ENCODE peak calls at places on chromosomes 2 and 18, in five cellular contexts. H is keratinocyte, P is lower leg skin, V is fibroblast of lung, M is H1. X is an unnamed sample.

GRCh38 chr2:215277942-215278341 is 33.9 kb upstream of the ATIC start:
- DNase-seq in H (no peak), P (no peak), V (no peak), M (no peak), X (no peak)

GRCh38 chr18:616380-616995 is 19.7 kb downstream of the CLUL1 start:
- DNase-seq in H (no peak), P (no peak), V (peak), M (no peak), X (no peak)

GRCh38 chr2:96413067-96413722 is 77.6 kb downstream of the NCAPH start:
- DNase-seq in H (no peak), P (no peak), V (peak), M (no peak), X (no peak)

GRCh38 chr2:240926516-240927389 is 20.6 kb downstream of the CROCC2 start:
- DNase-seq in H (no peak), P (no peak), V (peak), M (peak), X (peak)

GRCh38 chr2:179751184-179751809 is 110.1 kb downstream of the ZNF385B start:
- DNase-seq in H (no peak), P (no peak), V (peak), M (no peak), X (no peak)

GRCh38 chr2:120710256-120710655 is 25.4 kb upstream of the GLI2 start:
- DNase-seq in H (no peak), P (no peak), V (peak), M (no peak), X (no peak)

GRCh38 chr2:191950132-191950885 is 103.4 kb upstream of the CAVIN2 start:
- DNase-seq in H (no peak), P (no peak), V (peak), M (no peak), X (no peak)

GRCh38 chr2:169966449-169966848 is 139.2 kb downstream of the UBR3 start:
- DNase-seq in H (no peak), P (no peak), V (no peak), M (no peak), X (no peak)

GRCh38 chr2:114543106-114543806 is 100.8 kb downstream of the DPP10 start:
- DNase-seq in H (no peak), P (no peak), V (peak), M (no peak), X (no peak)

GRCh38 chr2:189501487-189501886 is 60.2 kb downstream of the WDR75 start:
- DNase-seq in H (no peak), P (no peak), V (no peak), M (no peak), X (no peak)

GRCh38 chr2:189499137-189499536 is 57.9 kb downstream of the WDR75 start:
- DNase-seq in H (no peak), P (no peak), V (no peak), M (no peak), X (no peak)

GRCh38 chr2:189492451-189492850 is 51.2 kb downstream of the WDR75 start:
- DNase-seq in H (no peak), P (no peak), V (no peak), M (no peak), X (no peak)

GRCh38 chr2:189500456-189501160 is 59.3 kb downstream of the WDR75 start:
- DNase-seq in H (no peak), P (no peak), V (no peak), M (no peak), X (no peak)

DNA sequence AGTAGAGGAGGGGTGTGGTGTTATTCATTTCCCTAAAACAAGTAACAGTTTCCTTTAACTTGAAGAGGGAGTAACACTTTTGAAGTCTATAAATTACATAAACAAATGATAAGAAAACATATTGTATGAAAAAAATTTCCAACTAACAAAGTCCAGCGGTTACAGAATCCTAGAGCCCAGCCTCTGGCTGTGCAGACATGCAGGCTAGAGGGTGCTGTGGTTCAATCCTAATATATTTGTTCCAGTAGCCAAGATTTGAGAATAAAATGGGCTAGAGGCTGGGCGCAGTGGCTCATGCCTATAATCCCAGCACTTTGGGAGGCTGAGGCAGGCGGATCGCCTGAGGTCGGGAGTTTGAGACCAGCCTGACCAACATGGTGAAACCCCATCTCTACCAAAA is 56.9 kb downstream of the WDR75 start:
- DNase-seq in H (no peak), P (no peak), V (peak), M (no peak), X (no peak)
- TF ChIP-seq CTCF in H (no peak), P (no peak), V (peak), M (no peak), X (no peak)

GRCh38 chr18:22238036-22238435 is 68.6 kb downstream of the GATA6 start:
- DNase-seq in H (no peak), P (no peak), V (no peak), M (no peak), X (no peak)
- TF ChIP-seq CTCF in H (no peak), P (no peak), V (no peak), M (no peak), X (no peak)

GRCh38 chr2:53202063-53202462 is 565.5 kb upstream of the CHAC2 start:
- DNase-seq in H (peak), P (peak), V (peak), M (no peak), X (no peak)
- TF ChIP-seq CTCF in H (peak), P (no peak), V (peak), M (no peak), X (no peak)

DNA sequence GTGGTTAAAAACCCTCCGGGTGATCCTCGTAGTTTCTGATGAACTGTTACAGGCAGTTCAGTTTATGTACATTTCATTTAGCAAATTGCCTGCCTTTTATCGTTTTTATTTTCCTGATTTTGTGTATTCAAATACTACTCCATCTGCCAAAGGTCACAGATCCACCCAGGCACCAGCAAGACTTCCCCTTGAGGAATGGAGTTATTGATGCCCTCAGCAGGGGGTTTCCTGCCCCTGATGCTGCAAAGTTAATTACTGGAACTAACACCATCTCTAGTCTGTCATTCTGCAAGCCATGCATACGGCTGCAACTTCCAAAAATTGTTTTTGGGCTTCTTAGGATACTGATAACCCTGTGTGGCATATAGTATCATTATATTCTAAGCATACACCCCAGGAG is 642.0 kb downstream of the SLC4A3 start:
- DNase-seq in H (no peak), P (no peak), V (no peak), M (no peak), X (no peak)
- TF ChIP-seq CTCF in H (no peak), P (no peak), V (no peak), M (no peak), X (no peak)

DNA sequence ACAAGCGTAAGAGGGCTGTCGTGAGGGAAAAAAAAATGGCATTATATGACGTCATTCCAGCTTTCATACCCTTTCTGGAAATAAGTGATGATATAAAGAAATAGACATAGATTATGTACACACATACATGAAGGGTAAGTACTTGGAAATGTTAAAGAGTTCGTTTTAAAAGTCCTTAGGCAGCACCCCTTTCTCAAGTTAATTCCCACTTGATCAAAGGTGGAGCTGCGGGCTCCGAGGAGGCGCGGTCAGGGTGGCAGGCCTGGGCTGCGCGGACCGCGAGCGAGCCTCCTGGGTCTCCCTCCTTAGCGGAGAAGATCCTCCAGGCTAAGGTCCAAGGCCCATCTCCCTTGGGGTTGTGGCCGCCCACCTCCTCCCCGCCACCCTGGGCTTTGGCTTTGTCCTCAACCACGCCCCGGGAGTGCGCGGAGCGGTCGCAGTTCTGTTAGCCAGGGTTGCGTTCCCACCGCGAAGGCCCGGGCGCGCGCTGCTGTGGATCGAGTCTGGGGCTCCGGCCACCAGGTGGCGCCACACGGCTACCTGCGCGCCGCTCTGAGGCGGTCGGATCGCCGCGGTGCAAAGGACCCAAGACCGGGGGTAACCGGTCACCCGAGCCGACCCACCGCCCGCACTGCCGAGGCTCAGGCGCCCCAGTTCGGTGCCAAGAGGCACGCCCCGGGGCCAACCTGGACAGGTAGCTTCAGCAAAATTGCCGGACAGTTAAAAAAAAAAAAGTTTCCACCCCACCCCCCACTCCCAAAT is 66.8 kb downstream of the HNRNPLL start:
- DNase-seq in H (no peak), P (peak), V (peak), M (peak), X (peak)
- TF ChIP-seq CTCF in H (peak), P (no peak), V (peak), M (peak), X (peak)

X was measured in activated B cell treated with CpG ODN at 0.5 μM for 24 hours.